ENCODE peak calls at places on chromosomes 7 and 10, in eight cellular contexts. C is cardiac fibroblast; U is activated T-cell treated with anti-CD3 and anti-CD28 coated beads for 1 hour; Q is BE2C; R is mammary epithelial cell; P is left ventricle myocardium inferior; D is stimulated activated CD4-positive, alpha-beta T cell treated with anti-CD3 and anti-CD28 coated beads, Interleukin-15, amount 100 ng/mL, for 24 hours; T is activated CD4-positive, CD25-positive, alpha-beta regulatory T cell treated with anti-CD3 and anti-CD28 coated beads, Interleukin-2, amount 50 U/mL, for 16 hours. X is an unnamed sample.

GRCh38 chr7:47580811-47581331 is 1.0 kb downstream of the TNS3 start:
- DNase-seq in Q (no peak), D (no peak), P (no peak), C (no peak), R (no peak), U (no peak), T (no peak), X (no peak)

GRCh38 chr10:120982507-120982906 is 131.3 kb downstream of the WDR11 start:
- DNase-seq in D (no peak), P (no peak), R (no peak), Q (no peak), T (no peak), C (no peak), U (no peak), X (no peak)

GRCh38 chr10:132851451-132851850 is 65.5 kb upstream of the NKX6-2 start:
- DNase-seq in Q (no peak), D (no peak), R (no peak), C (no peak), U (no peak), P (no peak), T (no peak), X (no peak)

GRCh38 chr7:133936074-133936473 is 191.1 kb upstream of the LRGUK start:
- DNase-seq in D (no peak), R (no peak), P (no peak), Q (no peak), U (no peak), T (no peak), C (peak), X (no peak)

GRCh38 chr10:31707578-31708411 is 220.8 kb downstream of the ARHGAP12 start:
- DNase-seq in U (no peak), T (no peak), C (peak), P (peak), D (peak), Q (no peak), R (peak), X (no peak)

GRCh38 chr10:84224411-84225028 is 824 bp downstream of the LRIT2 start:
- DNase-seq in P (no peak), U (no peak), Q (no peak), T (no peak), C (no peak), R (no peak), D (no peak), X (no peak)

GRCh38 chr10:31617133-31617532 is 298.1 kb downstream of the ZEB1 start:
- DNase-seq in U (no peak), T (no peak), R (no peak), P (no peak), D (no peak), Q (no peak), C (no peak), X (no peak)

GRCh38 chr10:132988988-132989387 is 46.6 kb upstream of the CFAP46 start:
- DNase-seq in R (no peak), U (no peak), C (no peak), Q (no peak), T (no peak), P (no peak), D (no peak), X (no peak)

GRCh38 chr7:73560035-73560835 is 2.7 kb upstream of the BCL7B start:
- DNase-seq in D (peak), C (peak), R (peak), Q (no peak), P (no peak), U (no peak), T (no peak), X (no peak)

GRCh38 chr10:122062831-122063674 is 74.1 kb downstream of the TACC2 start:
- DNase-seq in C (peak), U (no peak), R (peak), T (no peak), D (no peak), P (peak), Q (peak), X (peak)

GRCh38 chr10:86365346-86366032 is 1.1 kb downstream of the GRID1 start:
- DNase-seq in T (no peak), C (no peak), Q (no peak), D (peak), P (no peak), U (no peak), R (no peak), X (no peak)

GRCh38 chr7:73830872-73831655 is at the start of gene CLDN4:
- DNase-seq in C (no peak), D (no peak), U (no peak), Q (peak), R (no peak), P (no peak), T (no peak), X (peak)

GRCh38 chr7:98100088-98100487 is 6.6 kb upstream of the LMTK2 start:
- DNase-seq in T (no peak), D (no peak), Q (no peak), R (no peak), U (no peak), P (no peak), C (no peak), X (no peak)

GRCh38 chr7:156827587-156828203 is 65.3 kb downstream of the LMBR1 start:
- DNase-seq in C (peak), U (no peak), R (no peak), Q (no peak), D (no peak), T (no peak), P (no peak), X (peak)

GRCh38 chr10:90846746-90847145 is 11.1 kb downstream of the HTR7 start:
- DNase-seq in P (no peak), D (no peak), U (no peak), C (peak), Q (no peak), T (no peak), R (peak), X (no peak)

GRCh38 chr10:107034023-107034422 is 130.5 kb downstream of the SORCS1 start:
- DNase-seq in D (no peak), Q (no peak), R (no peak), P (no peak), C (no peak), U (no peak), T (no peak), X (no peak)

GRCh38 chr10:112953075-112953501 is 3.0 kb downstream of the TCF7L2 start:
- DNase-seq in U (no peak), D (no peak), R (no peak), Q (peak), C (peak), T (no peak), P (peak), X (no peak)

GRCh38 chr10:69936091-69936490 is 116.6 kb upstream of the MACROH2A2 start:
- DNase-seq in D (peak), R (no peak), P (no peak), T (no peak), C (no peak), Q (no peak), U (no peak), X (no peak)

GRCh38 chr10:72086466-72087391 is 1.6 kb downstream of the SPOCK2 start:
- DNase-seq in C (no peak), R (no peak), T (no peak), D (peak), P (peak), Q (no peak), U (peak), X (no peak)

GRCh38 chr7:48875300-48875916 is 48.9 kb upstream of the CDC14C start:
- DNase-seq in U (no peak), R (peak), D (peak), Q (no peak), C (no peak), T (no peak), P (peak), X (no peak)

GRCh38 chr10:25758041-25758457 is 176.0 kb upstream of the MYO3A start:
- DNase-seq in T (no peak), D (no peak), C (peak), R (no peak), U (no peak), P (no peak), Q (peak), X (peak)

GRCh38 chr10:17062493-17063487 is 66.8 kb downstream of the CUBN start:
- DNase-seq in D (no peak), C (peak), T (no peak), P (no peak), U (no peak), R (peak), Q (no peak), X (peak)